ENCODE peak calls at places on chromosomes 5 and 9, in four cellular contexts. B, K, X and F are unnamed samples.
A peak's percentile ranks its signal among the peaks of the same experiment; 100 is the strongest.

GRCh38 chr5:174231961-174232487 is 186.5 kb downstream of the NSG2 start:
- DNase-seq in B (no peak), K (peak; percentile 38), X (no peak), F (no peak)

GRCh38 chr5:522899-523657 is 1.2 kb downstream of the SLC9A3 start:
- DNase-seq in B (no peak), K (no peak), X (no peak), F (no peak)

GRCh38 chr9:35659340-35659739 is 1.2 kb downstream of the CCDC107 start:
- DNase-seq in X (no peak), K (no peak), B (no peak), F (no peak)

GRCh38 chr9:93292664-93293328 is 108.9 kb downstream of the WNK2 start:
- DNase-seq in K (no peak), B (no peak), X (no peak), F (no peak)

GRCh38 chr5:17021363-17021932 is 85.4 kb upstream of the MYO10 start:
- DNase-seq in K (no peak), X (no peak), B (no peak), F (no peak)

GRCh38 chr9:107426126-107426525 is 63.4 kb downstream of the KLF4 start:
- DNase-seq in B (no peak), K (no peak), X (no peak), F (no peak)

GRCh38 chr5:78417026-78417425 is 56.6 kb downstream of the SCAMP1 start:
- DNase-seq in X (no peak), B (no peak), K (no peak), F (no peak)

GRCh38 chr5:101390317-101390908 is 487.3 kb upstream of the ST8SIA4 start:
- DNase-seq in B (peak; percentile 78), X (peak; percentile 12), K (peak; percentile 22), F (peak; percentile 36)

GRCh38 chr9:79060726-79061125 is 511.0 kb upstream of the TLE4 start:
- DNase-seq in K (no peak), X (no peak), B (no peak), F (no peak)

GRCh38 chr9:84382728-84383127 is 42.2 kb upstream of the SLC28A3 start:
- DNase-seq in X (no peak), K (no peak), B (no peak), F (no peak)

GRCh38 chr9:708556-709432 is 132.7 kb upstream of the DMRT1 start:
- DNase-seq in B (peak; percentile 72), K (no peak), X (no peak), F (no peak)

GRCh38 chr5:142325677-142326479 is 1.1 kb upstream of the SPRY4 start:
- DNase-seq in X (no peak), K (no peak), B (peak; percentile 19), F (no peak)

GRCh38 chr5:134247825-134248224 is 22.0 kb upstream of the PPP2CA start:
- DNase-seq in X (no peak), B (no peak), K (no peak), F (no peak)

GRCh38 chr5:618450-618849 is 6.3 kb downstream of the CEP72 start:
- DNase-seq in B (no peak), K (no peak), X (no peak), F (no peak)

GRCh38 chr9:75953218-75953617 is 62.7 kb downstream of the PCSK5 start:
- DNase-seq in K (no peak), B (no peak), X (no peak), F (no peak)

GRCh38 chr5:179827684-179828083 is 7.0 kb downstream of the SQSTM1 start:
- DNase-seq in B (peak; percentile 46), K (no peak), X (no peak), F (no peak)

GRCh38 chr5:178555771-178556211 is 34.4 kb downstream of the COL23A1 start:
- DNase-seq in B (peak; percentile 45), K (no peak), X (no peak), F (no peak)

GRCh38 chr5:151758430-151759241 is at the start of gene ATOX1:
- DNase-seq in K (no peak), X (peak; percentile 58), B (peak; percentile 94), F (peak; percentile 58)

GRCh38 chr5:134968055-134968454 is 348 bp downstream of the CATSPER3 start:
- DNase-seq in B (no peak), X (no peak), K (no peak), F (no peak)

GRCh38 chr9:133476531-133476930 is 2.4 kb downstream of the SLC2A6 start:
- DNase-seq in B (no peak), X (no peak), K (no peak), F (no peak)

GRCh38 chr5:81205058-81205457 is 28.1 kb upstream of the CKMT2 start:
- DNase-seq in K (no peak), B (no peak), X (no peak), F (no peak)

GRCh38 chr5:114261989-114262388 is 99.9 kb upstream of the KCNN2 start:
- DNase-seq in X (no peak), B (no peak), K (no peak), F (no peak)

GRCh38 chr9:131179561-131180219 is 54.3 kb downstream of the NUP214 start:
- DNase-seq in X (peak; percentile 28), B (peak; percentile 6), K (peak; percentile 40), F (peak; percentile 8)

GRCh38 chr9:126248680-126249079 is 77.9 kb upstream of the MVB12B start:
- DNase-seq in K (no peak), B (no peak), X (no peak), F (peak; percentile 9)

GRCh38 chr5:133113331-133114061 is 61.7 kb downstream of the HSPA4 start:
- DNase-seq in X (no peak), B (no peak), K (no peak), F (no peak)

GRCh38 chr5:116559239-116559638 is 15.4 kb downstream of the SEMA6A start:
- DNase-seq in X (no peak), K (no peak), B (no peak), F (no peak)

GRCh38 chr5:116561658-116562057 is 13.0 kb downstream of the SEMA6A start:
- DNase-seq in K (no peak), B (no peak), X (no peak), F (no peak)

GRCh38 chr5:116554764-116555163 is 19.9 kb downstream of the SEMA6A start:
- DNase-seq in K (no peak), X (no peak), B (no peak), F (no peak)

GRCh38 chr5:116559673-116560164 is 14.9 kb downstream of the SEMA6A start:
- DNase-seq in X (no peak), B (no peak), K (no peak), F (no peak)

GRCh38 chr5:116557669-116558271 is 16.9 kb downstream of the SEMA6A start:
- DNase-seq in X (no peak), B (peak; percentile 29), K (no peak), F (no peak)
- TF ChIP-seq CTCF in X (peak; percentile 61), B (peak; percentile 37), K (peak; percentile 49), F (peak; percentile 82)

GRCh38 chr5:1668141-1668721 is 131.4 kb downstream of the MRPL36 start:
- DNase-seq in X (no peak), K (no peak), B (no peak), F (no peak)

GRCh38 chr5:1665803-1666202 is 133.8 kb downstream of the MRPL36 start:
- DNase-seq in B (no peak), K (no peak), X (no peak), F (no peak)

GRCh38 chr5:1666221-1666620 is 133.4 kb downstream of the MRPL36 start:
- DNase-seq in X (no peak), K (no peak), B (no peak), F (no peak)

GRCh38 chr5:1667648-1668140 is 131.9 kb downstream of the MRPL36 start:
- DNase-seq in K (no peak), X (no peak), B (no peak), F (no peak)

GRCh38 chr5:1666812-1667588 is 132.6 kb downstream of the MRPL36 start:
- DNase-seq in X (no peak), B (no peak), K (no peak), F (no peak)
- H3K4me3 ChIP-seq in X (no peak overlapping the region), B (no peak overlapping the region), K (no peak overlapping the region), F (no peak overlapping the region)

GRCh38 chr5:89263846-89264245 is 380.9 kb upstream of the MEF2C start:
- DNase-seq in B (no peak), X (no peak), K (no peak), F (no peak)
- TF ChIP-seq CTCF in B (no peak), X (no peak), K (no peak), F (no peak)

DNA sequence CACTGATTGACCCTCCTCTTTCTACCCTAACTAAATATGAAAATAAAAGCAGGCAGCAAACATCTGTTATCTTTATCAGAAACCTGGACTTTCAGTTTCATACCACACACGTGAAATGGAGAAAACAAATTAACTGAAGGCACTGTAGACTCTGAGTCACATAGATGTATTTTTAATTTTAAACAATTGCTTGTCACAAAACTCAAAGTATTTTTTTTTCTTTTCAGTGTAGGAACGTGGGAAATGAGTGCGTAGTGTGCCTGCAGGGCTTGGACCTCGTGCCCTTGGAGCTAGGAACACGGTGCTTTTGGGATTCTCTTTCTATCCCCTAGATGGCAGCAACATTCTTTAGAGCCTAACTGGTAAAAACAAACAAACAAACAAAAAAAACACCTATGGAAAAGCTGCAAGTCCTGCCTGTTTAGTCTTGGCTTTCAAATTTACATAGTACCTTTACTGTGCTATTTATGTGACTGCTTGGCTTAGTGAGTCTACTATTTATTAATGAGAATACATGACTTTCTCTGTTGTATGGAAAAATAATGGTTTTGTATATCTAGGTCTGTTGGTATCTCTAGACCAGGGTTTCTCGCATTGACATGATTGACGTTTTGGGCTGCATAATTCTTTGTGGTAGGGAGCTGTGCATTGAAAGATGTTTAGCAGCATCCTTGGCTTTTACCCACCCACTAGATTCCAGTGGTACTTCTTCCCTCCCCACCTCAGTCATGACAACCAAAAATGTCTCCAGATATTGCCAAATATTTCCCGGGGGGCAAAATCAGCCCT is 16.8 kb upstream of the ACTBL2 start:
- DNase-seq in X (peak; percentile 44), K (peak; percentile 63), B (peak; percentile 94), F (no peak)
- H3K4me3 ChIP-seq in X (peak overlapping the region; percentile 42), K (no peak overlapping the region), B (no peak overlapping the region), F (no peak overlapping the region)

GRCh38 chr5:108093186-108093585 is 288.7 kb downstream of the FBXL17 start:
- DNase-seq in K (no peak), B (peak; percentile 31), X (no peak), F (peak; percentile 16)
- TF ChIP-seq CTCF in K (peak; percentile 37), B (peak; percentile 24), X (peak; percentile 27), F (peak; percentile 71)

DNA sequence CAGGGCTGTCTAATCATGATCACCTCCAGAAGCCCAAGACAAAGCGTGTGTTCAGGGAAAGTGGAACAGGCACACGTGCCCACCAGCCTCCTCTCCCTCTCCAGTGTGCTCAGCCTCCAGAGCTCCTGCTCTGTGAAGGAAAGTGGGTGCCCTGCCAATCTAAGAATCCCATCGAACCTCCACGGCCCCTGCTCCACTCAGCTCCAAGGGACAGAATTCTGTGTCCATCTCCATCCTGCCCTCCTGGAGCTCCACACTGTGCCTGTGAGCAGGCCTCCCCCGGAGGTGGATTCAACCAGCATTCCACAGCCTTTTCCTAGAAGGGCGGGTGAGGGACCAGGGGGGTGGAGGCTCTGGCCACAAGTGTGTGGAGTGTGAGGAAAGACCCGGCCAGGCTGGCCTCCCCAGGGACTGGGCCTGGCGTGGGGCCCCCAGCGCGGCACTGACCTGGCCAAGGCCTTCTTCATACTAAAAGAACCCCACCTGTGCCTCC is 6.0 kb downstream of the EEIG1 start:
- DNase-seq in K (no peak), B (no peak), X (no peak), F (no peak)
- H3K4me3 ChIP-seq in K (no peak overlapping the region), B (no peak overlapping the region), X (no peak overlapping the region), F (no peak overlapping the region)

DNA sequence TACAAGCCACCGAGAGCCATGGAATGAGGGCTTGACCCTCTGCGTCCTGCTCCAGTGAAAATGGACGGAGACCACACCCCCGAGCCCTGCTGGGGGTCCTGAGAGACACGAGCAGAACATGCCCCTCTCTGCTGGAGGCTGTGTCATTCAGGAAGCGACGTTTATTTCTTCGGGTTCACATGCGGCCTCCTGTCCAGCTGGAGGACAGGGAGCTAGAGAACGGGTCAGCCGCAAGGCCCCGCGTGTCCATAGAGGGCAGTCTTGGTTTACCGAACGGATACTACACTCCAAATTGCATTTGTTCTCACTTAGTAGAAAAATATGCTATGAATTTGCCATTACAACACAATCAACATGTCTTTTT is 36.1 kb downstream of the MRPL36 start:
- DNase-seq in X (no peak), B (peak; percentile 65), K (peak; percentile 37), F (peak; percentile 2)
- TF ChIP-seq CTCF in X (peak; percentile 69), B (peak; percentile 73), K (peak; percentile 87), F (peak; percentile 80)